ENCODE peak calls at places on chromosome 22, in ten cellular contexts. O, Q, B, T, L, Y, F, M, D and U are unnamed samples.
A peak's percentile ranks its signal among the peaks of the same experiment; 100 is the strongest.

GRCh38 chr22:41092847-41093371 is 517 bp downstream of the EP300 start:
- DNase-seq in O (peak; percentile 57), Q (peak; percentile 20), B (peak; percentile 62), T (peak; percentile 38), L (peak; percentile 43), Y (peak; percentile 36), F (no peak), M (no peak), D (peak; percentile 44), U (no peak)

GRCh38 chr22:29914165-29914564 is 31.2 kb downstream of the MTMR3 start:
- DNase-seq in O (no peak), Q (peak; percentile 83), B (no peak), T (no peak), L (peak; percentile 59), Y (no peak), F (no peak), M (no peak), D (no peak), U (no peak)

GRCh38 chr22:34960005-34960404 is 106.0 kb upstream of the ISX start:
- DNase-seq in O (no peak), Q (no peak), B (no peak), T (no peak), L (no peak), Y (no peak), F (no peak), M (no peak), D (no peak), U (no peak)

GRCh38 chr22:25100972-25101371 is 98.7 kb upstream of the CRYBB3 start:
- DNase-seq in O (no peak), Q (no peak), B (no peak), T (no peak), L (no peak), Y (no peak), F (no peak), M (no peak), D (peak; percentile 76), U (peak; percentile 45)

GRCh38 chr22:35648066-35649025 is at the start of gene APOL6:
- DNase-seq in O (peak; percentile 55), Q (peak; percentile 76), B (no peak), T (peak; percentile 59), L (peak; percentile 92), Y (no peak), F (no peak), M (no peak), D (peak; percentile 27), U (peak; percentile 50)

GRCh38 chr22:42743501-42743991 is 22.9 kb upstream of the A4GALT start:
- DNase-seq in O (no peak), Q (no peak), B (peak; percentile 55), T (peak; percentile 64), L (peak; percentile 92), Y (no peak), F (peak; percentile 89), M (peak; percentile 60), D (no peak), U (peak; percentile 81)

GRCh38 chr22:23092217-23092955 is 22.1 kb downstream of the GNAZ start:
- DNase-seq in O (no peak), Q (no peak), B (no peak), T (no peak), L (no peak), Y (no peak), F (no peak), M (no peak), D (no peak), U (no peak)

GRCh38 chr22:37021710-37022482 is 2.4 kb downstream of the MPST start:
- DNase-seq in O (peak; percentile 51), Q (peak; percentile 34), B (peak; percentile 76), T (no peak), L (peak; percentile 43), Y (no peak), F (no peak), M (peak; percentile 53), D (peak; percentile 72), U (peak; percentile 88)

GRCh38 chr22:43859621-43860020 is 2.7 kb downstream of the SULT4A1 start:
- DNase-seq in O (no peak), Q (no peak), B (no peak), T (no peak), L (no peak), Y (no peak), F (no peak), M (no peak), D (no peak), U (no peak)

GRCh38 chr22:42688241-42688913 is 32.3 kb downstream of the A4GALT start:
- DNase-seq in O (peak; percentile 87), Q (peak; percentile 93), B (peak; percentile 81), T (peak; percentile 81), L (peak; percentile 98), Y (peak; percentile 79), F (peak; percentile 96), M (peak; percentile 87), D (peak; percentile 45), U (peak; percentile 82)

GRCh38 chr22:27952091-27952490 is 33.0 kb upstream of the PITPNB start:
- DNase-seq in O (no peak), Q (peak; percentile 81), B (no peak), T (no peak), L (peak; percentile 86), Y (no peak), F (no peak), M (no peak), D (peak; percentile 45), U (no peak)

GRCh38 chr22:29503811-29504372 is 23.9 kb downstream of the NEFH start:
- DNase-seq in O (no peak), Q (peak; percentile 79), B (no peak), T (no peak), L (peak; percentile 79), Y (no peak), F (peak; percentile 50), M (peak; percentile 66), D (peak; percentile 87), U (no peak)

DNA sequence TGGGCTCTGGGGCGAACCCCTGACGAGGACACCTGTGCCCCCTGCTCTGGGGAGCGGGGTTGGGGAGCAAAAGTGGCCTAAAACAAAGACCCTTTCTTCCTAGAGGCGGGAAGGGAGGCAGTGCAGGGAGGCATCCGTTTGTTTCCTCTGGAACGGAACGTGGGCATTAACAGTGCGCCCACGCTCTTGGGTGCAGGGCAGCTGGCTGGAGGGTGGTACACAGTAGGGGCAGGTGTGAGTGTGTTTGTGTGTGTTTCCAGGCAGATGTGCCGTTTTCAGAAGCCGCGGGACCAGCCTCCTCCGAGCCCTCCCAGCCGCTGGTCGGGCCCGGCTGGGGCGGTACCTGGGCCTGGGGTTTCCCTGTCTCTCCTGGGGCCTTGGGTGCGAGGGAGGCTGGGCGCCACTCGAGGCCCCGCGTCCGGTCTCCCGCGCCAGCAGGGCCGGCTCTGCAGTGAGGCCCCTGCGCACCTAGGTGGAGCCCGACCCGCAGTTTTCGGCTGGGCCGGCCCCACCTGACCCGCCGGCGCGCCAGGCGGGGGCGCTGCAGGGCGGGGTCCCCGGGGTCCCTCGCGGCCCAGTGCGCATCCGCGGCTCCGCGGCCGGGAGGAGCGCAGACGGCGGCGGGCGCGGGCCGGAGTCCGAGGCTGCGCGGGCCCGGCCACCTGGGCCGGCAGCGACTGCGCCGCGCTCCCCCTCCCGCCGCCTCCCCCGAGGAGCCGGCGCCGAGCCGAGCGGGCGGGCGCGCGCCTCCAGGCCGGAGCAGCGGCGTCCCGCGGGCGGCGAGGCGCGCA is 1252.7 kb downstream of the BRD1 start:
- DNase-seq in O (peak; percentile 34), Q (no peak), B (peak; percentile 52), T (peak; percentile 34), L (peak; percentile 17), Y (peak; percentile 58), F (no peak), M (peak; percentile 73), D (no peak), U (peak; percentile 100)
- H3K4me3 ChIP-seq in O (no peak overlapping the region), Q (no peak overlapping the region), B (no peak overlapping the region), T (peak overlapping the region; percentile 11), L (no peak overlapping the region), Y (no peak overlapping the region), F (no peak overlapping the region), M (no peak overlapping the region), D (no peak overlapping the region), U (peak overlapping the region; percentile 5)

DNA sequence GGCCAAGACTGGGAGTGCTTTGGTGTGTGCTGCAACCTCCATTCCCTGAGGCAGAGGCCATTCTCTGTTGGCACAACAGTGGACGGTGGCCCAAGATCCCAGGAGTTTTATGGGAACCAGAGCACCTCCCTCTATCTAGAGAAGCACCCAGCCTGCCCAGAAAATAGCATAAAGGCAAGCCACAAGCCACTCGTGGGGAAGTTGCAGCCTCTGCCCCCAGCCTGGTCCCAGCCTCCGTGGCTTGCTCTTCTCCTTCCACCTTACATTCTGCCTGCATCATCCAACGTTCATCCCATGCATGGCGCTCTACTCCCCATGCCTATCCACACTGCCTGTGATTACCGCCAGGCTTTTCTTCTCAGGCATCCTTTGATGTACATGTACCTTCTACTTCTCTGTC is 15.8 kb downstream of the IL17RA start:
- DNase-seq in O (no peak), Q (no peak), B (no peak), T (no peak), L (no peak), Y (no peak), F (no peak), M (no peak), D (no peak), U (peak; percentile 11)
- H3K36me3 ChIP-seq in O (no peaks in the 10 kb centered on the region), Q (peaks cover 59% of the 10 kb centered on the region), B (peaks cover 81% of the 10 kb centered on the region), T (peaks cover 6% of the 10 kb centered on the region), L (peaks cover 12% of the 10 kb centered on the region), Y (no peaks in the 10 kb centered on the region), F (peaks cover 73% of the 10 kb centered on the region), M (no peaks in the 10 kb centered on the region), D (peaks cover 56% of the 10 kb centered on the region), U (peaks cover 1% of the 10 kb centered on the region)

GRCh38 chr22:44985906-44986527 is 23.8 kb downstream of the PHF21B start:
- DNase-seq in O (no peak), Q (no peak), B (no peak), T (no peak), L (no peak), Y (no peak), F (no peak), M (no peak), D (no peak), U (no peak)

GRCh38 chr22:44990810-44991209 is 19.0 kb downstream of the PHF21B start:
- DNase-seq in O (no peak), Q (no peak), B (no peak), T (no peak), L (no peak), Y (no peak), F (no peak), M (no peak), D (no peak), U (no peak)

GRCh38 chr22:44991218-44991617 is 18.6 kb downstream of the PHF21B start:
- DNase-seq in O (no peak), Q (no peak), B (no peak), T (no peak), L (no peak), Y (no peak), F (no peak), M (no peak), D (no peak), U (no peak)

GRCh38 chr22:44990328-44990727 is 19.5 kb downstream of the PHF21B start:
- DNase-seq in O (no peak), Q (no peak), B (no peak), T (no peak), L (no peak), Y (no peak), F (no peak), M (no peak), D (no peak), U (no peak)

GRCh38 chr22:44988671-44989070 is 21.1 kb downstream of the PHF21B start:
- DNase-seq in O (peak; percentile 34), Q (no peak), B (no peak), T (no peak), L (no peak), Y (no peak), F (no peak), M (no peak), D (peak; percentile 11), U (no peak)
- H3K27me3 ChIP-seq in O (peaks cover 1% of the 10 kb centered on the region), Q (peaks cover 20% of the 10 kb centered on the region), B (no peaks in the 10 kb centered on the region), T (no peaks in the 10 kb centered on the region), L (no peaks in the 10 kb centered on the region), Y (no peaks in the 10 kb centered on the region), F (no peaks in the 10 kb centered on the region), M (no peaks in the 10 kb centered on the region), D (peaks cover 31% of the 10 kb centered on the region), U (no peaks in the 10 kb centered on the region)

GRCh38 chr22:38841635-38842034 is 2.2 kb downstream of the NPTXR start:
- DNase-seq in O (no peak), Q (no peak), B (no peak), T (no peak), L (no peak), Y (no peak), F (no peak), M (no peak), D (no peak), U (no peak)
- H3K4me3 ChIP-seq in O (no peak overlapping the region), Q (no peak overlapping the region), B (no peak overlapping the region), T (no peak overlapping the region), L (no peak overlapping the region), Y (no peak overlapping the region), F (peak overlapping the region; percentile 80), M (no peak overlapping the region), D (no peak overlapping the region), U (no peak overlapping the region)